ENCODE peak calls at places on chromosomes 13 and 19, in seven cellular contexts. N is mammary epithelial cell, Q is endothelial cell, T is H9, F is pancreas, S is fibroblast of pulmonary artery, G is GM13977. P is an unnamed sample.

GRCh38 chr13:27489456-27489855 is 39.1 kb upstream of the MTIF3 start:
- DNase-seq in N (no peak), Q (no peak), T (no peak), F (no peak), S (no peak), G (no peak), P (no peak)

GRCh38 chr19:29577662-29577963 is 28.5 kb upstream of the POP4 start:
- DNase-seq in N (no peak), Q (no peak), T (peak; percentile 14), F (no peak), S (no peak), G (no peak), P (no peak)

GRCh38 chr19:3520166-3521103 is 14.3 kb downstream of the FZR1 start:
- DNase-seq in N (peak; percentile 95), Q (no peak), T (peak; percentile 72), F (no peak), S (no peak), G (no peak), P (peak; percentile 14)

GRCh38 chr13:44141213-44141724 is 232.4 kb upstream of the SERP2 start:
- DNase-seq in N (peak; percentile 47), Q (no peak), T (no peak), F (peak; percentile 29), S (peak; percentile 22), G (peak; percentile 15), P (no peak)

GRCh38 chr19:43525836-43526771 is 897 bp downstream of the ETHE1 start:
- DNase-seq in N (peak; percentile 21), Q (peak; percentile 34), T (peak; percentile 40), F (no peak), S (no peak), G (no peak), P (peak; percentile 36)

GRCh38 chr19:50485284-50485955 is 8.8 kb upstream of the GARIN5A start:
- DNase-seq in N (no peak), Q (no peak), T (no peak), F (no peak), S (no peak), G (no peak), P (no peak)

GRCh38 chr19:12656899-12657571 is 9.5 kb downstream of the MAN2B1 start:
- DNase-seq in N (no peak), Q (no peak), T (peak; percentile 97), F (peak; percentile 63), S (no peak), G (peak; percentile 64), P (no peak)

GRCh38 chr19:48445256-48445605 is 552 bp upstream of the GRWD1 start:
- DNase-seq in N (peak; percentile 88), Q (peak; percentile 48), T (peak; percentile 62), F (no peak), S (peak; percentile 94), G (peak; percentile 80), P (no peak)

GRCh38 chr13:78689011-78689410 is 30.1 kb upstream of the OBI1 start:
- DNase-seq in N (no peak), Q (no peak), T (no peak), F (no peak), S (no peak), G (no peak), P (no peak)

GRCh38 chr13:114064516-114065140 is 67.8 kb downstream of the RASA3 start:
- DNase-seq in N (peak; percentile 37), Q (no peak), T (no peak), F (no peak), S (peak; percentile 45), G (no peak), P (no peak)

GRCh38 chr19:15432629-15433518 is 14.1 kb upstream of the AKAP8L start:
- DNase-seq in N (peak; percentile 86), Q (peak; percentile 96), T (peak; percentile 90), F (peak; percentile 87), S (peak; percentile 88), G (peak; percentile 100), P (peak; percentile 98)

GRCh38 chr19:21460686-21461085 is 44.7 kb upstream of the ZNF429 start:
- DNase-seq in N (no peak), Q (no peak), T (no peak), F (no peak), S (no peak), G (no peak), P (no peak)

GRCh38 chr13:68232351-68233130 is 1002.4 kb upstream of the PCDH9 start:
- DNase-seq in N (peak; percentile 1), Q (no peak), T (no peak), F (no peak), S (no peak), G (no peak), P (no peak)

GRCh38 chr13:27053902-27054595 is 117.6 kb downstream of the USP12 start:
- DNase-seq in N (peak; percentile 89), Q (no peak), T (no peak), F (no peak), S (peak; percentile 69), G (no peak), P (no peak)

GRCh38 chr19:54576411-54576976 is 2.9 kb downstream of the LILRA2 start:
- DNase-seq in N (no peak), Q (no peak), T (peak; percentile 63), F (no peak), S (no peak), G (no peak), P (no peak)

GRCh38 chr13:43132228-43132627 is 108.8 kb downstream of the DNAJC15 start:
- DNase-seq in N (peak; percentile 66), Q (peak; percentile 23), T (peak; percentile 77), F (no peak), S (peak; percentile 50), G (peak; percentile 31), P (no peak)

GRCh38 chr19:15733895-15734294 is 3.9 kb upstream of the OR10H3 start:
- DNase-seq in N (no peak), Q (no peak), T (no peak), F (no peak), S (no peak), G (no peak), P (no peak)

GRCh38 chr19:18477042-18477760 is 39.3 kb upstream of the ISYNA1 start:
- DNase-seq in N (no peak), Q (no peak), T (no peak), F (no peak), S (no peak), G (no peak), P (no peak)

GRCh38 chr13:99977912-99978780 is 3.4 kb upstream of the ZIC2 start:
- DNase-seq in N (no peak), Q (peak; percentile 15), T (peak; percentile 52), F (no peak), S (no peak), G (no peak), P (no peak)

GRCh38 chr19:38949580-38950367 is 19.0 kb downstream of the MRPS12 start:
- DNase-seq in N (peak; percentile 54), Q (peak; percentile 90), T (peak; percentile 99), F (peak; percentile 81), S (peak; percentile 79), G (peak; percentile 93), P (peak; percentile 99)

GRCh38 chr19:49196527-49197240 is 39.1 kb downstream of the TRPM4 start:
- DNase-seq in N (no peak), Q (no peak), T (no peak), F (no peak), S (no peak), G (no peak), P (no peak)

GRCh38 chr13:44819245-44819644 is 170.0 kb downstream of the NUFIP1 start:
- DNase-seq in N (peak; percentile 82), Q (no peak), T (no peak), F (no peak), S (peak; percentile 82), G (peak; percentile 31), P (no peak)

GRCh38 chr13:106407338-106407737 is 128.1 kb downstream of the EFNB2 start:
- DNase-seq in N (peak; percentile 24), Q (no peak), T (no peak), F (no peak), S (no peak), G (no peak), P (no peak)

GRCh38 chr13:27704681-27705080 is 83.0 kb downstream of the POLR1D start:
- DNase-seq in N (peak; percentile 27), Q (no peak), T (no peak), F (no peak), S (no peak), G (no peak), P (no peak)

GRCh38 chr13:50636007-50636704 is 207.3 kb downstream of the DLEU7 start:
- DNase-seq in N (no peak), Q (no peak), T (peak; percentile 85), F (no peak), S (peak; percentile 53), G (peak; percentile 49), P (no peak)

GRCh38 chr13:53382008-53382407 is 353.4 kb downstream of the OLFM4 start:
- DNase-seq in N (no peak), Q (no peak), T (peak; percentile 61), F (no peak), S (no peak), G (no peak), P (no peak)
- TF ChIP-seq CTCF in N (no peak), Q (no peak), T (peak; percentile 64), F (no peak), S (no peak), G (no peak), P (no peak)

DNA sequence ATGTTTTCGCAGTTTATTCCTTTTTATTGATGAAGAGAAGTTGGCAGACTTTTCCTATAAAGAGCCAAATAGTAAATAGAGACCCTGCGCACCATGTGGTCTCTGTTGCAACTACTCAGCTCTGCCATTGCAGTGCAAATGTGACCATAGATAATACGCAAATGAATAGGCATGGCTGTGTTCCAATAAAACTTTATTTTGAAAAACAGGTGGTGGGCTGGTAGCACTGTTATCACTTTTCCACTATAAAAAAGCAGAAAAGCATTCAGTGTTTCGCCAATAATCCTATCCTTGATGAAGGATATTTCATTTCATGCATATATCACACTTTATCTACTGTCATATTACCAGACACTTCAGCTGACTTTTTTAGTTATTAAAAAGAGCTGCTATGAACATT is 95.0 kb downstream of the DNAJC3 start:
- DNase-seq in N (no peak), Q (no peak), T (no peak), F (no peak), S (no peak), G (no peak), P (no peak)
- TF ChIP-seq CTCF in N (no peak), Q (no peak), T (no peak), F (no peak), S (no peak), G (no peak), P (no peak)

GRCh38 chr13:98740131-98740530 is 12.3 kb downstream of the SLC15A1 start:
- DNase-seq in N (no peak), Q (no peak), T (no peak), F (no peak), S (no peak), G (no peak), P (no peak)
- TF ChIP-seq CTCF in N (no peak), Q (no peak), T (no peak), F (no peak), S (no peak), G (no peak), P (no peak)

GRCh38 chr13:39656325-39656677 is 839 bp downstream of the COG6 start:
- DNase-seq in N (peak; percentile 23), Q (no peak), T (no peak), F (no peak), S (peak; percentile 11), G (peak; percentile 4), P (no peak)

GRCh38 chr13:39655041-39655568 is 357 bp upstream of the COG6 start:
- DNase-seq in N (no peak), Q (no peak), T (no peak), F (no peak), S (no peak), G (peak; percentile 4), P (no peak)

GRCh38 chr13:39655569-39656324 is at the start of gene COG6:
- DNase-seq in N (peak; percentile 77), Q (peak; percentile 98), T (peak; percentile 95), F (peak; percentile 83), S (peak; percentile 88), G (peak; percentile 90), P (peak; percentile 95)
- TF ChIP-seq CTCF in N (peak; percentile 18), Q (no peak), T (peak; percentile 9), F (no peak), S (no peak), G (no peak), P (no peak)

P was measured in glutamatergic neuron.